ENCODE peak calls at places on chromosomes 3 and 15, in five cellular contexts. One of them, this sample, is unnamed.

GRCh38 chr3:69113536-69113935 is 8.9 kb downstream of the LMOD3 start:
- DNase-seq in pancreas: no peak
- DNase-seq in RWPE2: no peak
- DNase-seq in OCI-LY7: no peak
- DNase-seq in CD8-positive, alpha-beta T cell: no peak
- DNase-seq in this sample: no peak

GRCh38 chr3:30496496-30496966 is 109.9 kb upstream of the TGFBR2 start:
- DNase-seq in pancreas: no peak
- DNase-seq in RWPE2: no peak
- DNase-seq in OCI-LY7: no peak
- DNase-seq in CD8-positive, alpha-beta T cell: no peak
- DNase-seq in this sample: no peak

GRCh38 chr15:55383687-55384086 is 24.5 kb downstream of the CCPG1 start:
- DNase-seq in pancreas: no peak
- DNase-seq in RWPE2: no peak
- DNase-seq in OCI-LY7: no peak
- DNase-seq in CD8-positive, alpha-beta T cell: no peak
- DNase-seq in this sample: no peak

GRCh38 chr3:25589783-25590258 is 74.9 kb downstream of the TOP2B start:
- DNase-seq in pancreas: no peak
- DNase-seq in RWPE2: no peak
- DNase-seq in OCI-LY7: no peak
- DNase-seq in CD8-positive, alpha-beta T cell: no peak
- DNase-seq in this sample: no peak

GRCh38 chr15:88681610-88682221 is 42.9 kb downstream of the ISG20 start:
- DNase-seq in pancreas: peak
- DNase-seq in RWPE2: no peak
- DNase-seq in OCI-LY7: no peak
- DNase-seq in CD8-positive, alpha-beta T cell: no peak
- DNase-seq in this sample: no peak

GRCh38 chr3:171028025-171028778 is 1.7 kb upstream of the SLC2A2 start:
- DNase-seq in pancreas: no peak
- DNase-seq in RWPE2: peak
- DNase-seq in OCI-LY7: no peak
- DNase-seq in CD8-positive, alpha-beta T cell: no peak
- DNase-seq in this sample: no peak

GRCh38 chr15:70088887-70089691 is 8.6 kb downstream of the TLE3 start:
- DNase-seq in pancreas: no peak
- DNase-seq in RWPE2: no peak
- DNase-seq in OCI-LY7: no peak
- DNase-seq in CD8-positive, alpha-beta T cell: no peak
- DNase-seq in this sample: peak

GRCh38 chr3:58647661-58648141 is 18.9 kb downstream of the FAM3D start:
- DNase-seq in pancreas: no peak
- DNase-seq in RWPE2: no peak
- DNase-seq in OCI-LY7: no peak
- DNase-seq in CD8-positive, alpha-beta T cell: no peak
- DNase-seq in this sample: no peak

GRCh38 chr3:42796332-42796885 is 7.9 kb downstream of the HIGD1A start:
- DNase-seq in pancreas: no peak
- DNase-seq in RWPE2: no peak
- DNase-seq in OCI-LY7: no peak
- DNase-seq in CD8-positive, alpha-beta T cell: no peak
- DNase-seq in this sample: no peak

GRCh38 chr3:155352900-155353490 is 59.5 kb upstream of the STRIT1 start:
- DNase-seq in pancreas: no peak
- DNase-seq in RWPE2: no peak
- DNase-seq in OCI-LY7: peak
- DNase-seq in CD8-positive, alpha-beta T cell: no peak
- DNase-seq in this sample: no peak

GRCh38 chr3:33115024-33115768 is 1.4 kb downstream of the CRTAP start:
- DNase-seq in pancreas: no peak
- DNase-seq in RWPE2: no peak
- DNase-seq in OCI-LY7: peak
- DNase-seq in CD8-positive, alpha-beta T cell: no peak
- DNase-seq in this sample: no peak

GRCh38 chr15:83653639-83654378 is at the start of gene ADAMTSL3:
- DNase-seq in pancreas: peak
- DNase-seq in RWPE2: no peak
- DNase-seq in OCI-LY7: no peak
- DNase-seq in CD8-positive, alpha-beta T cell: no peak
- DNase-seq in this sample: no peak

GRCh38 chr3:139319428-139320402 is 24.1 kb upstream of the MRPS22 start:
- DNase-seq in pancreas: no peak
- DNase-seq in RWPE2: no peak
- DNase-seq in OCI-LY7: peak
- DNase-seq in CD8-positive, alpha-beta T cell: no peak
- DNase-seq in this sample: no peak

GRCh38 chr3:56131976-56132590 is 336.2 kb downstream of the ERC2 start:
- DNase-seq in pancreas: no peak
- DNase-seq in RWPE2: no peak
- DNase-seq in OCI-LY7: no peak
- DNase-seq in CD8-positive, alpha-beta T cell: no peak
- DNase-seq in this sample: no peak

GRCh38 chr3:24615177-24615576 is 120.5 kb upstream of the THRB start:
- DNase-seq in pancreas: no peak
- DNase-seq in RWPE2: no peak
- DNase-seq in OCI-LY7: no peak
- DNase-seq in CD8-positive, alpha-beta T cell: no peak
- DNase-seq in this sample: no peak

GRCh38 chr3:87311309-87311708 is 34.9 kb upstream of the POU1F1 start:
- DNase-seq in pancreas: no peak
- DNase-seq in RWPE2: no peak
- DNase-seq in OCI-LY7: no peak
- DNase-seq in CD8-positive, alpha-beta T cell: no peak
- DNase-seq in this sample: no peak

GRCh38 chr3:66762888-66763287 is 235.2 kb upstream of the KBTBD8 start:
- DNase-seq in pancreas: no peak
- DNase-seq in RWPE2: no peak
- DNase-seq in OCI-LY7: no peak
- DNase-seq in CD8-positive, alpha-beta T cell: no peak
- DNase-seq in this sample: no peak

GRCh38 chr3:159763466-159764210 is 225.0 kb upstream of the IL12A start:
- DNase-seq in pancreas: peak
- DNase-seq in RWPE2: peak
- DNase-seq in OCI-LY7: no peak
- DNase-seq in CD8-positive, alpha-beta T cell: no peak
- DNase-seq in this sample: peak

GRCh38 chr3:11459147-11459837 is 184.4 kb downstream of the VGLL4 start:
- DNase-seq in pancreas: no peak
- DNase-seq in RWPE2: no peak
- DNase-seq in OCI-LY7: no peak
- DNase-seq in CD8-positive, alpha-beta T cell: no peak
- DNase-seq in this sample: no peak

GRCh38 chr15:58865420-58865880 is 68.0 kb downstream of the SLTM start:
- DNase-seq in pancreas: no peak
- DNase-seq in RWPE2: no peak
- DNase-seq in OCI-LY7: no peak
- DNase-seq in CD8-positive, alpha-beta T cell: no peak
- DNase-seq in this sample: no peak

GRCh38 chr15:99149366-99149765 is 44.5 kb downstream of the SYNM start:
- DNase-seq in pancreas: no peak
- DNase-seq in RWPE2: peak
- DNase-seq in OCI-LY7: no peak
- DNase-seq in CD8-positive, alpha-beta T cell: no peak
- DNase-seq in this sample: no peak

GRCh38 chr3:172546105-172546504 is 22.9 kb upstream of the TNFSF10 start:
- DNase-seq in pancreas: no peak
- DNase-seq in RWPE2: no peak
- DNase-seq in OCI-LY7: no peak
- DNase-seq in CD8-positive, alpha-beta T cell: no peak
- DNase-seq in this sample: no peak

GRCh38 chr3:59862686-59863085 is 812.9 kb upstream of the CFAP20DC start:
- DNase-seq in pancreas: no peak
- DNase-seq in RWPE2: no peak
- DNase-seq in OCI-LY7: no peak
- DNase-seq in CD8-positive, alpha-beta T cell: no peak
- DNase-seq in this sample: no peak

GRCh38 chr15:78396976-78397375 is 41.0 kb upstream of the IREB2 start:
- DNase-seq in pancreas: peak
- DNase-seq in RWPE2: peak
- DNase-seq in OCI-LY7: peak
- DNase-seq in CD8-positive, alpha-beta T cell: no peak
- DNase-seq in this sample: peak

GRCh38 chr3:80983753-80984152 is 777.7 kb downstream of the GBE1 start:
- DNase-seq in pancreas: no peak
- DNase-seq in RWPE2: no peak
- DNase-seq in OCI-LY7: no peak
- DNase-seq in CD8-positive, alpha-beta T cell: no peak
- DNase-seq in this sample: no peak

GRCh38 chr15:77632760-77633133 is at the start of gene LINGO1:
- DNase-seq in pancreas: peak
- DNase-seq in RWPE2: no peak
- DNase-seq in OCI-LY7: no peak
- DNase-seq in CD8-positive, alpha-beta T cell: no peak
- DNase-seq in this sample: no peak

GRCh38 chr3:155946178-155946577 is 75.7 kb downstream of the GMPS start:
- DNase-seq in pancreas: no peak
- DNase-seq in RWPE2: no peak
- DNase-seq in OCI-LY7: no peak
- DNase-seq in CD8-positive, alpha-beta T cell: no peak
- DNase-seq in this sample: no peak

GRCh38 chr3:114175204-114175987 is 3.5 kb downstream of the DRD3 start:
- DNase-seq in pancreas: no peak
- DNase-seq in RWPE2: no peak
- DNase-seq in OCI-LY7: no peak
- DNase-seq in CD8-positive, alpha-beta T cell: no peak
- DNase-seq in this sample: no peak

GRCh38 chr15:74770211-74770892 is 11.5 kb upstream of the CSK start:
- DNase-seq in pancreas: no peak
- DNase-seq in RWPE2: no peak
- DNase-seq in OCI-LY7: no peak
- DNase-seq in CD8-positive, alpha-beta T cell: no peak
- DNase-seq in this sample: no peak

GRCh38 chr15:50096158-50096821 is 22.7 kb downstream of the ATP8B4 start:
- DNase-seq in pancreas: no peak
- DNase-seq in RWPE2: no peak
- DNase-seq in OCI-LY7: no peak
- DNase-seq in CD8-positive, alpha-beta T cell: no peak
- DNase-seq in this sample: no peak

GRCh38 chr15:43941555-43941954 is 114.8 kb downstream of the WDR76 start:
- DNase-seq in pancreas: no peak
- DNase-seq in RWPE2: peak
- DNase-seq in OCI-LY7: no peak
- DNase-seq in CD8-positive, alpha-beta T cell: no peak
- DNase-seq in this sample: no peak

GRCh38 chr15:75201609-75202250 is at the start of gene C15orf39:
- DNase-seq in pancreas: peak
- DNase-seq in RWPE2: peak
- DNase-seq in OCI-LY7: peak
- DNase-seq in CD8-positive, alpha-beta T cell: peak
- DNase-seq in this sample: no peak

GRCh38 chr3:17544632-17545031 is 197.8 kb downstream of the TBC1D5 start:
- DNase-seq in pancreas: no peak
- DNase-seq in RWPE2: no peak
- DNase-seq in OCI-LY7: no peak
- DNase-seq in CD8-positive, alpha-beta T cell: no peak
- DNase-seq in this sample: no peak

GRCh38 chr3:53101956-53102355 is 28.3 kb downstream of the RFT1 start:
- DNase-seq in pancreas: peak
- DNase-seq in RWPE2: no peak
- DNase-seq in OCI-LY7: no peak
- DNase-seq in CD8-positive, alpha-beta T cell: no peak
- DNase-seq in this sample: no peak

GRCh38 chr3:57152150-57152549 is 13.0 kb downstream of the IL17RD start:
- DNase-seq in pancreas: no peak
- DNase-seq in RWPE2: no peak
- DNase-seq in OCI-LY7: no peak
- DNase-seq in CD8-positive, alpha-beta T cell: no peak
- DNase-seq in this sample: no peak

GRCh38 chr15:90583471-90584252 is 53.9 kb downstream of the CRTC3 start:
- DNase-seq in pancreas: no peak
- DNase-seq in RWPE2: no peak
- DNase-seq in OCI-LY7: peak
- DNase-seq in CD8-positive, alpha-beta T cell: no peak
- DNase-seq in this sample: no peak

GRCh38 chr3:171282041-171282440 is 178.2 kb downstream of the TNIK start:
- DNase-seq in pancreas: no peak
- DNase-seq in RWPE2: no peak
- DNase-seq in OCI-LY7: no peak
- DNase-seq in CD8-positive, alpha-beta T cell: no peak
- DNase-seq in this sample: no peak

This sample was measured in chondrocyte.